ENCODE peak calls at places on chromosomes 7 and 10, in four cellular contexts. U, N, L and R are unnamed samples.

GRCh38 chr7:41993173-41993867 is 243.7 kb downstream of the GLI3 start:
- DNase-seq in L (no peak), N (no peak), U (peak; percentile 22), R (no peak)

GRCh38 chr10:103197177-103197576 is 4.1 kb upstream of the NT5C2 start:
- DNase-seq in U (peak; percentile 84), L (no peak), N (no peak), R (no peak)

GRCh38 chr7:151993977-151994676 is 31.3 kb upstream of the GALNT11 start:
- DNase-seq in N (no peak), L (no peak), U (no peak), R (no peak)

GRCh38 chr10:124650820-124651401 is 93.3 kb downstream of the FAM53B start:
- DNase-seq in L (no peak), U (no peak), N (peak; percentile 32), R (no peak)

GRCh38 chr10:96271017-96271815 is at the start of gene BLNK:
- DNase-seq in U (no peak), N (no peak), L (peak; percentile 31), R (no peak)

GRCh38 chr7:130948913-130949312 is 214.9 kb upstream of the KLF14 start:
- DNase-seq in N (no peak), U (no peak), L (no peak), R (no peak)

GRCh38 chr10:9613338-9613737 is 1404.3 kb upstream of the CELF2 start:
- DNase-seq in N (no peak), U (no peak), L (no peak), R (no peak)

GRCh38 chr7:46285856-46286255 is 364.8 kb upstream of the IGFBP3 start:
- DNase-seq in N (no peak), U (no peak), L (no peak), R (no peak)

GRCh38 chr7:101936223-101936611 is 118.8 kb downstream of the CUX1 start:
- DNase-seq in U (no peak), N (no peak), L (no peak), R (no peak)

GRCh38 chr7:127064-127598 is 65.2 kb upstream of the FAM20C start:
- DNase-seq in U (no peak), N (no peak), L (no peak), R (no peak)

GRCh38 chr10:118356628-118357027 is 14.5 kb upstream of the FAM204A start:
- DNase-seq in U (no peak), L (no peak), N (no peak), R (no peak)

GRCh38 chr7:79114875-79115274 is 338.6 kb downstream of the MAGI2 start:
- DNase-seq in L (no peak), U (no peak), N (no peak), R (no peak)

GRCh38 chr7:43850348-43851116 is 18.8 kb downstream of the MRPS24 start:
- DNase-seq in N (no peak), L (no peak), U (no peak), R (no peak)

GRCh38 chr7:41003031-41003925 is 699.6 kb downstream of the INHBA start:
- DNase-seq in L (peak; percentile 16), N (no peak), U (no peak), R (peak; percentile 48)

GRCh38 chr7:2730846-2731770 is 43.1 kb downstream of the AMZ1 start:
- DNase-seq in L (no peak), N (no peak), U (no peak), R (no peak)

GRCh38 chr7:85014936-85015335 is 171.9 kb downstream of the SEMA3D start:
- DNase-seq in U (no peak), N (no peak), L (peak; percentile 82), R (no peak)

GRCh38 chr10:15719062-15719898 is 442 bp downstream of the ITGA8 start:
- DNase-seq in N (no peak), U (no peak), L (no peak), R (peak; percentile 19)

GRCh38 chr10:102781089-102781920 is 37.6 kb downstream of the WBP1L start:
- DNase-seq in N (no peak), L (no peak), U (no peak), R (no peak)

GRCh38 chr10:103079946-103080345 is 113.1 kb downstream of the NT5C2 start:
- DNase-seq in U (no peak), L (no peak), N (no peak), R (no peak)

GRCh38 chr7:98797150-98797549 is 72.7 kb downstream of the TMEM130 start:
- DNase-seq in U (no peak), L (no peak), N (no peak), R (no peak)

GRCh38 chr10:126663880-126664279 is 6.6 kb downstream of the C10orf90 start:
- DNase-seq in L (no peak), U (peak; percentile 18), N (no peak), R (no peak)

GRCh38 chr7:155885162-155886160 is 73.2 kb upstream of the SHH start:
- DNase-seq in N (no peak), L (no peak), U (peak; percentile 39), R (no peak)

GRCh38 chr10:96228408-96229019 is 42.9 kb downstream of the BLNK start:
- DNase-seq in N (no peak), U (no peak), L (no peak), R (no peak)

GRCh38 chr7:30134523-30135270 is at the start of gene MTURN:
- DNase-seq in L (peak; percentile 92), U (peak; percentile 95), N (peak; percentile 59), R (peak; percentile 78)

GRCh38 chr7:142365410-142365842 is 107.6 kb upstream of the PRSS58 start:
- DNase-seq in L (no peak), N (no peak), U (no peak), R (no peak)

GRCh38 chr10:43778571-43778970 is 129.9 kb upstream of the ZNF32 start:
- DNase-seq in U (no peak), N (no peak), L (no peak), R (no peak)